ENCODE peak calls at places on chromosomes 7 and 10, in eight cellular contexts. R is heart left ventricle, A is thoracic aorta, I is iPS DF 6.9, G is adipocyte, M is GM12878, C is SJSA1, D is fibroblast of the aortic adventitia. Q is an unnamed sample.

GRCh38 chr10:44070282-44070681 is 314.6 kb downstream of the CXCL12 start:
- DNase-seq in R (peak; percentile 70), A (peak; percentile 17), I (no peak), G (no peak), M (no peak), C (no peak), D (no peak), Q (no peak)

GRCh38 chr7:4791738-4792536 is 16.5 kb downstream of the AP5Z1 start:
- DNase-seq in R (peak; percentile 77), A (no peak), I (peak; percentile 37), G (peak; percentile 77), M (no peak), C (no peak), D (peak; percentile 40), Q (no peak)

GRCh38 chr10:48406204-48406603 is 99.7 kb downstream of the MAPK8 start:
- DNase-seq in R (no peak), A (no peak), I (no peak), G (peak; percentile 10), M (no peak), C (no peak), D (peak; percentile 28), Q (peak; percentile 15)

GRCh38 chr10:124658591-124659240 is 85.5 kb downstream of the FAM53B start:
- DNase-seq in R (peak; percentile 17), A (no peak), I (no peak), G (no peak), M (no peak), C (no peak), D (no peak), Q (no peak)

GRCh38 chr7:2980406-2981102 is 63.1 kb downstream of the CARD11 start:
- DNase-seq in R (no peak), A (no peak), I (no peak), G (no peak), M (no peak), C (no peak), D (no peak), Q (no peak)

GRCh38 chr7:116500071-116500853 is 724 bp downstream of the CAV2 start:
- DNase-seq in R (peak; percentile 48), A (no peak), I (no peak), G (peak; percentile 62), M (no peak), C (peak; percentile 69), D (peak; percentile 57), Q (no peak)

GRCh38 chr10:44206127-44206818 is 178.6 kb downstream of the CXCL12 start:
- DNase-seq in R (no peak), A (no peak), I (no peak), G (no peak), M (no peak), C (no peak), D (peak; percentile 24), Q (no peak)

GRCh38 chr10:79403441-79404230 is 41.8 kb downstream of the ZCCHC24 start:
- DNase-seq in R (peak; percentile 73), A (no peak), I (no peak), G (peak; percentile 33), M (no peak), C (peak; percentile 69), D (peak; percentile 33), Q (no peak)

GRCh38 chr7:33979807-33980355 is 74.5 kb downstream of the BMPER start:
- DNase-seq in R (no peak), A (no peak), I (no peak), G (peak; percentile 73), M (no peak), C (peak; percentile 85), D (peak; percentile 97), Q (no peak)

GRCh38 chr10:59675812-59676211 is 33.8 kb downstream of the SLC16A9 start:
- DNase-seq in R (no peak), A (no peak), I (no peak), G (no peak), M (no peak), C (no peak), D (no peak), Q (no peak)

GRCh38 chr7:25216837-25217236 is 11.4 kb downstream of the NPVF start:
- DNase-seq in R (no peak), A (no peak), I (peak; percentile 33), G (peak; percentile 83), M (peak; percentile 11), C (peak; percentile 33), D (peak; percentile 63), Q (peak; percentile 35)

GRCh38 chr7:25221009-25221408 is 7.3 kb downstream of the NPVF start:
- DNase-seq in R (no peak), A (no peak), I (no peak), G (no peak), M (no peak), C (no peak), D (no peak), Q (no peak)

DNA sequence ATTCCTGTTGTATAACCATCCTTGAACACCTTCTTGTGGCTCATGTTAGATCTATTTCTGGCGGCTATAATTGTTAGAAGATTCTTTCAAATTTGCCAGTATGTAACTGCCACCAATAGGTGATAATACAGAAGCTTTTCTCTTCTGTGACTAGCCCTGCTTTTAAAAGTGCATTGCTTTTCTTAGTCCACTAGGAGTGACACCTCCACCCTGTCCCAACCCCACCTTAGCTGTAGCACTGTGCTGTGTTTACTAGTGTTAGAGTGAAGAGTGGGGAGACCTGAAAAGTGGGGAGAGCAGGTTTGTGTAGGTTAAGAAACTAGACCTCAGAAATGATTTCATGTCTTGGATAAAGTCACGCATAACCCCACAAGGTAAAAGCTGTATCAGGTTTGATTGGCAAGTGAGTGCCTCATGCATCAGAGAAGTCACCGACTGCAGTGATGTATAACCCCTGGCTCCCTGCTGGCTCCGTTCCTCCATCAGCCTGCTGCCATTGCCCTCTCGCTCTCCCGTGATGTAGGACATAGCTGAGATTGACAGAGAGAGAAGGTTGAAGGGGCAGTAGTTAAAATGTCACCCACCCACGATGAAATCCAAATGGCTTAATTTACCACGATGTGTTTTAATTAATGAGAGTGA is 12.5 kb downstream of the NPVF start:
- DNase-seq in R (no peak), A (no peak), I (peak; percentile 2), G (no peak), M (no peak), C (no peak), D (no peak), Q (no peak)
- H3K4me3 ChIP-seq in R (no peak overlapping the region), A (no peak overlapping the region), I (no peak overlapping the region), G (no peak overlapping the region), M (no peak overlapping the region), C (no peak overlapping the region), D (no peak overlapping the region), Q (no peak overlapping the region)

GRCh38 chr7:112985377-112985987 is 101.1 kb downstream of the GPR85 start:
- DNase-seq in R (no peak), A (no peak), I (no peak), G (peak; percentile 54), M (no peak), C (peak; percentile 48), D (peak; percentile 64), Q (no peak)
- H3K4me3 ChIP-seq in R (no peak overlapping the region), A (no peak overlapping the region), I (no peak overlapping the region), G (peak overlapping the region; percentile 63), M (no peak overlapping the region), C (no peak overlapping the region), D (no peak overlapping the region), Q (no peak overlapping the region)

GRCh38 chr10:34612938-34613337 is 202.2 kb downstream of the PARD3 start:
- DNase-seq in R (no peak), A (no peak), I (no peak), G (peak; percentile 29), M (no peak), C (no peak), D (no peak), Q (no peak)

GRCh38 chr10:34612446-34612845 is 202.7 kb downstream of the PARD3 start:
- DNase-seq in R (no peak), A (no peak), I (no peak), G (no peak), M (no peak), C (no peak), D (peak; percentile 56), Q (no peak)

GRCh38 chr10:34618611-34619010 is 196.5 kb downstream of the PARD3 start:
- DNase-seq in R (no peak), A (no peak), I (no peak), G (no peak), M (no peak), C (no peak), D (no peak), Q (no peak)

GRCh38 chr10:34613491-34613890 is 201.6 kb downstream of the PARD3 start:
- DNase-seq in R (no peak), A (no peak), I (no peak), G (no peak), M (no peak), C (no peak), D (no peak), Q (no peak)

DNA sequence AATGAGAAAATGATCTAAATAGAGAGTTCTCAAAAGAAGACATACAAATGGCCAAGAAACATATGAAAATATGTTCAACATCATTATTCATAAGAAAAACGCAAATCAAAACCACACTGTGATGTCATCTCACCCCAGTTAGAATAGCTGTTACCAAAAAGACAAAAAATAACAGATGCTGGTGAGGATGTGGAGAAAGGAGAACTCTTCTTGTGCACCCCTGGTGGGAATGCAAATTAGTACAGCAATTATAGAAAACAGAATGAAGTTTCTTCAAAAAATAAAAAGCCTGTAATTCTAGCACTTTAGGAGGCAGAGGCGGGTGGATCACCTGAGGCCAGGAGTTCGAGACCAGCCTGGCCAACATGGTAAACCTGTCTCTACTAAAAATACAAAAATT is 199.3 kb downstream of the PARD3 start:
- DNase-seq in R (no peak), A (no peak), I (no peak), G (no peak), M (no peak), C (no peak), D (no peak), Q (no peak)
- H3K4me3 ChIP-seq in R (no peak overlapping the region), A (no peak overlapping the region), I (no peak overlapping the region), G (no peak overlapping the region), M (no peak overlapping the region), C (no peak overlapping the region), D (no peak overlapping the region), Q (no peak overlapping the region)

GRCh38 chr7:15556706-15557105 is 5.1 kb downstream of the AGMO start:
- DNase-seq in R (no peak), A (no peak), I (no peak), G (no peak), M (no peak), C (no peak), D (no peak), Q (no peak)

GRCh38 chr7:15554081-15554480 is 7.7 kb downstream of the AGMO start:
- DNase-seq in R (no peak), A (no peak), I (no peak), G (peak; percentile 19), M (no peak), C (no peak), D (no peak), Q (no peak)

GRCh38 chr7:15554744-15555143 is 7.1 kb downstream of the AGMO start:
- DNase-seq in R (no peak), A (no peak), I (no peak), G (no peak), M (no peak), C (no peak), D (no peak), Q (no peak)

GRCh38 chr7:15557186-15557585 is 4.6 kb downstream of the AGMO start:
- DNase-seq in R (no peak), A (no peak), I (no peak), G (no peak), M (no peak), C (no peak), D (no peak), Q (no peak)

DNA sequence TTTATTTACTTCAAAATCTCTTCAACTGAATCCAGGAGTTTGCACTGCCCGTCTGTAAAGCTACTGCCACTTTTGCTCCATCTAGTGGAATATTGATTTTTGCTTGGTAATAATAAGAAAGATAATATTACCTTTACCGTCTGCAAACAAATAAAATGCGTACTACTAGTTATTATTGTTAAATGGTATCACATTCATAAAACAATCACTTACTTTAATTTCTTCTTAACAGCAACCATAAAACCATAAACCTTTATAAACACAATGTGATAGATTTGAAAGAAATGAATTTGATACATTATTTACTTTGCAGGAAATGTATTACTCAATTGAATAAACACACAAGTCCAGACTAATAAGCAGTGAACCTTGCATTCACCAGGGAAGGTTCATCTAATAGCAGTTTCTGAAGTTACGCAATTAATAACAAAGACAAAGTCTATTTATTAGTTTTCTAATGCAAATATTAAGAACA is 6.4 kb downstream of the AGMO start:
- DNase-seq in R (no peak), A (no peak), I (no peak), G (peak; percentile 66), M (no peak), C (no peak), D (peak; percentile 46), Q (no peak)
- H3K4me3 ChIP-seq in R (no peak overlapping the region), A (no peak overlapping the region), I (no peak overlapping the region), G (no peak overlapping the region), M (no peak overlapping the region), C (no peak overlapping the region), D (no peak overlapping the region), Q (no peak overlapping the region)

Q was measured in Panc1.